ENCODE peak calls at places on chromosomes 5 and 9, in ten cellular contexts. A is endodermal cell; R is GM13976; D is A549; E is endothelial cell; V is foreskin fibroblast; J is IMR-90; C is brain microvascular endothelial cell; L is CD4-positive, alpha-beta T cell; H is mesothelial cell of epicardium. B is an unnamed sample.

GRCh38 chr5:17157294-17157693 is 60.1 kb upstream of the BASP1 start:
- DNase-seq in A (no peak), R (no peak), D (no peak), E (no peak), V (peak; percentile 57), J (peak; percentile 59), C (no peak), L (no peak), H (no peak), B (no peak)

GRCh38 chr5:113447651-113448050 is 12.9 kb upstream of the TSSK1B start:
- DNase-seq in A (no peak), R (no peak), D (no peak), E (peak; percentile 50), V (peak; percentile 24), J (no peak), C (no peak), L (no peak), H (no peak), B (no peak)

GRCh38 chr9:14870086-14870485 is 40.1 kb downstream of the FREM1 start:
- DNase-seq in A (no peak), R (no peak), D (no peak), E (no peak), V (no peak), J (no peak), C (no peak), L (no peak), H (no peak), B (no peak)

GRCh38 chr9:110916361-110916760 is 121.9 kb downstream of the LPAR1 start:
- DNase-seq in A (no peak), R (no peak), D (no peak), E (no peak), V (peak; percentile 44), J (peak; percentile 84), C (no peak), L (no peak), H (no peak), B (no peak)

GRCh38 chr5:113268232-113268631 is 166.6 kb downstream of the TSSK1B start:
- DNase-seq in A (peak; percentile 28), R (no peak), D (no peak), E (no peak), V (no peak), J (no peak), C (no peak), L (no peak), H (no peak), B (no peak)

GRCh38 chr5:9737265-9737664 is 107.1 kb upstream of the TAS2R1 start:
- DNase-seq in A (no peak), R (no peak), D (no peak), E (no peak), V (no peak), J (no peak), C (no peak), L (no peak), H (no peak), B (no peak)

GRCh38 chr9:24590432-24590831 is 44.7 kb upstream of the IZUMO3 start:
- DNase-seq in A (no peak), R (no peak), D (no peak), E (no peak), V (no peak), J (no peak), C (no peak), L (no peak), H (no peak), B (no peak)

GRCh38 chr9:119559986-119560385 is 190.8 kb upstream of the BRINP1 start:
- DNase-seq in A (no peak), R (no peak), D (no peak), E (no peak), V (no peak), J (no peak), C (no peak), L (no peak), H (no peak), B (no peak)

GRCh38 chr5:180332051-180332517 is 21.1 kb downstream of the GFPT2 start:
- DNase-seq in A (peak; percentile 95), R (no peak), D (peak; percentile 39), E (peak; percentile 37), V (peak; percentile 33), J (no peak), C (no peak), L (no peak), H (no peak), B (no peak)

GRCh38 chr5:33558489-33558888 is 117.7 kb downstream of the TARS1 start:
- DNase-seq in A (no peak), R (no peak), D (no peak), E (no peak), V (peak; percentile 55), J (no peak), C (no peak), L (no peak), H (no peak), B (no peak)

GRCh38 chr5:172185096-172185461 is 2.9 kb downstream of the STK10 start:
- DNase-seq in A (no peak), R (no peak), D (no peak), E (no peak), V (no peak), J (no peak), C (no peak), L (peak; percentile 45), H (no peak), B (no peak)

GRCh38 chr9:693460-694390 is 147.8 kb upstream of the DMRT1 start:
- DNase-seq in A (peak; percentile 48), R (no peak), D (no peak), E (no peak), V (peak; percentile 78), J (peak; percentile 86), C (peak; percentile 66), L (no peak), H (no peak), B (no peak)

GRCh38 chr5:142280066-142281011 is 44.5 kb downstream of the SPRY4 start:
- DNase-seq in A (peak; percentile 97), R (no peak), D (no peak), E (peak; percentile 68), V (no peak), J (peak; percentile 79), C (peak; percentile 99), L (no peak), H (no peak), B (no peak)

DNA sequence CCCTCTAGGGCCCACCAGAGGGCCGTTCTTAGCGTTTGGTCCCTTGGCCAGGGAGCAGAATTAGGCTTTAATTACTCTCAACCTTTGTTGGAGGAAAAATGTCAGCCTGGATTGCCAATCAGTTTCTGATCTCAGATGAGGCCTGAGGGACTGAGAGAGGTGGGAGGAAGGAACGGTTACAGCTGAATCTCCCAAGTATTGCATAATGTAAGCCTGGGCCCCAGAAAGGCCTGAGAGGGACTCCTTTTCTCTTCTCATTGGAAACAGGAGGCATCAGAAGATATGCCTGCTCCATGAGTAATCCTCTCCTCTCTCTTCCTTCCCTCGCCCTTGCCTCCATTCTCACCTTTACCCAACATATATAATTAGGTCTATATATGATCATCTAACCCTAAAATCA is 105.7 kb downstream of the INSYN2B start:
- DNase-seq in A (no peak), R (no peak), D (no peak), E (no peak), V (peak; percentile 30), J (no peak), C (no peak), L (no peak), H (no peak), B (no peak)
- TF ChIP-seq CTCF in A (peak; percentile 58), R (no peak), D (no peak), E (no peak), V (no peak), J (no peak), C (no peak), L (no peak), H (no peak), B (no peak)

DNA sequence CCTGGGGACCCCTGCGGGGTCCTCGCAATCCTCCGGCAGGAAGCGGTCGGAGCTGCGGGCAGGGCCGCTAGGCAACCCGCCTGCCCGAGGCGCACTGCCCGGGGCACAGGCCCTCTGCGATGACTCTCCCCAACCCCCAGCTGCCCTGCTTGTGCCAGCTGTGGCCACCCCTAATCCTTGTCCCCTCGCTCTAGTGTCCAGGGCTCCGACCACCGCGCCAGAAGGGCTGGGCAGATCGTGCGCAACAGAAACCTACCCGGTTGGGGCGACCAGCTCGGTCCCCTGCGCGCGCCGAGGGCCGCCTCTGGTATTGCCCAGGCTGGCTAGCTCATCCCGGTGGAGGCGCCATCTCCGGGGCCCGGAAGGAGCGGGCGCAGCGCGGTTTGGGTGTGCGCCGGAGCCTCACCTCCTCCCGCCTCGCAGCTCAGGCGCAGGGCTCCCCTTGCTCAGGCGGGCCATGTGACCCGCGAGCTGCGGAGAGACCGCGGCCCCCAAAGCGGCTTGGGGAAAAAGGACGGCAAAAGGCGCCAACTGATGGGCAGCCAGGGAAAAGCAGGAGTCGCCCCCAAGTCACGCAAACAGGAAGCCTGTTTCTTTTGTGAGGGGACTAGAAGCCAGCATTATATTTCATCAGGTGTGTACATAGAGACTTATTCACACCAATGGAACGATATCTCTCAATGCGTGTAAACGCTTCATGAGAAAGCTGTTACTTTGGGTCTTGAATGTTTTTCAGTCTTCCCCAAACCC is 46.8 kb upstream of the RNF20 start:
- DNase-seq in A (peak; percentile 93), R (no peak), D (peak; percentile 81), E (peak; percentile 61), V (peak; percentile 80), J (peak; percentile 54), C (no peak), L (no peak), H (peak; percentile 65), B (no peak)
- TF ChIP-seq CTCF in A (peak; percentile 42), R (no peak), D (peak; percentile 39), E (no peak), V (peak; percentile 22), J (peak; percentile 26), C (peak; percentile 60), L (no peak), H (no peak), B (no peak)

GRCh38 chr5:93894471-93895354 is 153.3 kb upstream of the POU5F2 start:
- DNase-seq in A (no peak), R (no peak), D (peak; percentile 9), E (no peak), V (peak; percentile 26), J (peak; percentile 21), C (peak; percentile 10), L (no peak), H (no peak), B (no peak)
- TF ChIP-seq CTCF in A (peak; percentile 68), R (peak; percentile 41), D (peak; percentile 50), E (no peak), V (peak; percentile 67), J (peak; percentile 45), C (peak; percentile 55), L (no peak), H (no peak), B (no peak)

DNA sequence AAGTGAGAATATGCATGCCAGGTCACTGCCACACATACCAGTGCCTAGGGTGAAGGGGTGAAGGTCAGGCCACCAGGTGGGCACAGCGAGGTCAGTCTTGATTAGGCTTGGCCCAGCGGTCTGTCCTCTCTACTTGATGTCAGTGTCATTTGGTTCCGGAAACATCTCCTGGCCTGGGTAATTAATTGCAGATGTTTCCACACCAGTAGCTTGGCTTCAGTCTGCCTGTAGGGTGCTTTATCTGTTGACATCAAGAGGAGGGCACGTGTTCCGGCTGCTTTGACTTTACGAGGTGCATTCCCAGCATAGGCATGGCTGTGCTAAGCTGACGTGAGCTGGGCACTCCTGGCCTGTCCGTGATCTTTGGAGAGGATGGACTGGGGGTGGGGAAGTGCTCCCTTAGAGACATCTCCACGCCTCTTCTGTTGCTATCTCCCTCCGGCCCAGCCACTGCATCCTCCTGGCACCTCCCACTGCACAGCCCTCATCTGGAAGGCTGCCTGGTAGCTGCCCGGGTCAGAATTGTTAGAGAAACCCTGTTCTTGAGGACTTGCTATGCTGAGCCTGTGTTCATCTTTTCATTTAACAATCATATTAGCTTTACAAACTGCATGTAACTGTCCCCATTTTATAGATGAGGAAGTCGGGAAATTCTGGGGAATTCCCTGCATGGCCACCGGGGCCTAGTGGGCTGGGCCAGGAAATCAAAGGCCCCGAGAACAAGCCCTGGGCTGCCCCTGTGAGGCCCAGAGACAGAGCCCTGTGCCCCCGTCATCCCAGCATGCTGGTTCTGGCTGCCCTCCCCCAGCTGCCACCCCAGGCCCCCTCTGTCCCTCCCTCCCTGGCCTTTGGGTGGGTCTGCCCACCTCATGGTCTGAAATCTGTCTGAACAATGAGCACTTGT is 29.1 kb downstream of the JADE2 start:
- DNase-seq in A (no peak), R (peak; percentile 79), D (peak; percentile 96), E (no peak), V (peak; percentile 96), J (peak; percentile 82), C (peak; percentile 85), L (peak; percentile 26), H (no peak), B (no peak)
- TF ChIP-seq CTCF in A (peak; percentile 34), R (no peak), D (no peak), E (no peak), V (no peak), J (peak; percentile 9), C (peak; percentile 21), L (no peak), H (no peak), B (no peak)